ENCODE peak calls at places on chromosome 5, in seven cellular contexts. W is nephron progenitor cell; H is stimulated activated CD4-positive, alpha-beta T cell treated with anti-CD3 and anti-CD28 coated beads, Interleukin-2, amount 100 ng/mL, for 48 hours; V is HEK293T; X is neural progenitor cell; P is NCI-H1092 treated with DMSO at 0.1 percent for 48 hours; K is left ventricle myocardium inferior. Y is an unnamed sample.

GRCh38 chr5:169895876-169896275 is 84.4 kb downstream of the INSYN2B start:
- DNase-seq in W (no peak), H (no peak), V (no peak), X (no peak), P (no peak), K (peak; percentile 60), Y (no peak)

GRCh38 chr5:8600843-8601242 is 731.9 kb downstream of the MTRR start:
- DNase-seq in W (no peak), H (no peak), V (no peak), X (no peak), P (no peak), K (no peak), Y (no peak)

GRCh38 chr5:179272326-179273073 is 72.8 kb downstream of the ADAMTS2 start:
- DNase-seq in W (no peak), H (no peak), V (no peak), X (peak; percentile 31), P (no peak), K (peak; percentile 12), Y (peak; percentile 10)

GRCh38 chr5:80055491-80056170 is 20.5 kb downstream of the THBS4 start:
- DNase-seq in W (no peak), H (no peak), V (no peak), X (no peak), P (peak; percentile 26), K (no peak), Y (no peak)

GRCh38 chr5:59034498-59035186 is 451.8 kb downstream of the RAB3C start:
- DNase-seq in W (no peak), H (no peak), V (peak; percentile 40), X (peak; percentile 48), P (peak; percentile 28), K (no peak), Y (no peak)

GRCh38 chr5:14193496-14193895 is 50.4 kb downstream of the TRIO start:
- DNase-seq in W (no peak), H (no peak), V (no peak), X (no peak), P (no peak), K (no peak), Y (no peak)

GRCh38 chr5:17343675-17344074 is 126.2 kb downstream of the BASP1 start:
- DNase-seq in W (no peak), H (no peak), V (no peak), X (no peak), P (no peak), K (no peak), Y (no peak)

GRCh38 chr5:33260098-33260497 is 180.7 kb upstream of the TARS1 start:
- DNase-seq in W (no peak), H (no peak), V (no peak), X (no peak), P (no peak), K (no peak), Y (no peak)

GRCh38 chr5:72106922-72107873 is at the start of gene MAP1B:
- DNase-seq in W (peak; percentile 84), H (no peak), V (peak; percentile 61), X (peak; percentile 98), P (peak; percentile 83), K (peak; percentile 64), Y (peak; percentile 68)

GRCh38 chr5:149371296-149371962 is 7.7 kb downstream of the IL17B start:
- DNase-seq in W (peak; percentile 69), H (peak; percentile 67), V (peak; percentile 76), X (peak; percentile 83), P (peak; percentile 33), K (peak; percentile 56), Y (peak; percentile 67)

Y was measured in mesothelial cell of epicardium.